ENCODE peak calls at places on chromosomes 7 and 10, in five cellular contexts. L is A549, D is GM12878, E is SK-N-SH, C is K562. F is an unnamed sample.

GRCh38 chr10:59383436-59383835 is 21.1 kb upstream of the FAM13C start:
- DNase-seq in L (no peak), D (no peak), E (no peak), C (no peak), F (no peak)

GRCh38 chr10:9219860-9220259 is 1165.4 kb downstream of the GATA3 start:
- DNase-seq in L (no peak), D (no peak), E (no peak), C (no peak), F (no peak)

GRCh38 chr10:80046629-80047441 is 31.6 kb upstream of the TMEM254 start:
- DNase-seq in L (peak), D (no peak), E (peak), C (peak), F (peak)

GRCh38 chr7:16062269-16062668 is 359.1 kb downstream of the CRPPA start:
- DNase-seq in L (no peak), D (no peak), E (no peak), C (no peak), F (no peak)

GRCh38 chr7:107332488-107333269 is 137.2 kb upstream of the GPR22 start:
- DNase-seq in L (no peak), D (peak), E (no peak), C (no peak), F (no peak)

GRCh38 chr7:25862993-25863726 is 288.8 kb upstream of the NFE2L3 start:
- DNase-seq in L (no peak), D (no peak), E (no peak), C (no peak), F (no peak)

GRCh38 chr7:4100148-4100547 is 581.9 kb upstream of the FOXK1 start:
- DNase-seq in L (no peak), D (no peak), E (no peak), C (no peak), F (no peak)

GRCh38 chr10:27746364-27747095 is 911 bp upstream of the MKX start:
- DNase-seq in L (peak), D (no peak), E (no peak), C (no peak), F (no peak)

GRCh38 chr10:43225787-43226153 is 41.1 kb downstream of the RASGEF1A start:
- DNase-seq in L (no peak), D (no peak), E (no peak), C (no peak), F (peak)

GRCh38 chr7:95330194-95331003 is 6.1 kb upstream of the PON1 start:
- DNase-seq in L (no peak), D (peak), E (no peak), C (no peak), F (no peak)

GRCh38 chr10:34886906-34887615 is 72.0 kb upstream of the PARD3 start:
- DNase-seq in L (no peak), D (no peak), E (no peak), C (no peak), F (no peak)

GRCh38 chr10:117463545-117463920 is 79.0 kb upstream of the EMX2 start:
- DNase-seq in L (no peak), D (no peak), E (no peak), C (no peak), F (no peak)

GRCh38 chr10:117460846-117461765 is 81.4 kb upstream of the EMX2 start:
- DNase-seq in L (no peak), D (no peak), E (no peak), C (no peak), F (no peak)

GRCh38 chr10:117462424-117462792 is 80.1 kb upstream of the EMX2 start:
- DNase-seq in L (no peak), D (no peak), E (no peak), C (peak), F (peak)

GRCh38 chr10:117462816-117463544 is 79.6 kb upstream of the EMX2 start:
- DNase-seq in L (no peak), D (no peak), E (no peak), C (no peak), F (no peak)

DNA sequence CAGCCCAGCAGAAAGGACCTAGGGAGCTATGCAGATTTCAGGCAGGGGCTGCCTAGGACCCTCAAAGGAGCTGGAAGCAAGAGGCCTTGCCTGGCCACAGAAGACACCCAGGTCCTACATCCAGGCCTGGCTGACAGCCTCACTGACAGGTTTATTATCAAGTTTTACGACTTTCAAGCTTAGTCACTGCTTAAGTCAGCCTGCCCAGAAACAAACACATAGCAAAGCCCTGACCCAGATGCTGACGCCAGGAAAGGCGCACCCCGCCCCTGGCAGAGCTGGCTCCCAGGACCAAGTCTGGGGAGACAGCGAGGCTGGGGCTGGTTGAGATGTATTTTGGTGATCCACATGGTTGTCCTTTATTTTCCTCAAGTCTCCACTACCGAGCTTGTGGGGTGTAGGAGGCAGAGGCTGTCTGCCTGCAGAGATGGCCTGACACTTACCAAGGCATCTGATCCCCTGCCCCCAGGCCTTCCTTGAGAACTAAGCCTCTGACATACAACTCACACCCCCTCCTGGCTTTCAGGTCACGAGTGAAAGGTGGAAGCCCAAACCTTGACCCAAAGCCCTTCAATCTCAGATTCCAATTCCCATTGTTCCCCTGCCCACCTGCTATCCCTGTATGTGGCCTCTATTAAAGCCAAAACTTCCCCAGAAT is 80.7 kb upstream of the EMX2 start:
- DNase-seq in L (peak), D (no peak), E (no peak), C (no peak), F (no peak)
- TF ChIP-seq CHD2 in L (no peak), D (no peak), E (no peak), C (no peak), F (no peak)

GRCh38 chr7:18128846-18129245 is 101.2 kb upstream of the PRPS1L1 start:
- DNase-seq in L (no peak), D (no peak), E (no peak), C (no peak), F (no peak)

GRCh38 chr7:18126274-18126673 is 98.6 kb upstream of the PRPS1L1 start:
- DNase-seq in L (no peak), D (no peak), E (no peak), C (no peak), F (no peak)

GRCh38 chr7:18119985-18120384 is 92.3 kb upstream of the PRPS1L1 start:
- DNase-seq in L (peak), D (no peak), E (no peak), C (no peak), F (no peak)

GRCh38 chr7:18125536-18125935 is 97.9 kb upstream of the PRPS1L1 start:
- DNase-seq in L (no peak), D (no peak), E (no peak), C (no peak), F (no peak)

GRCh38 chr7:18123508-18124239 is 96.0 kb upstream of the PRPS1L1 start:
- DNase-seq in L (no peak), D (no peak), E (no peak), C (no peak), F (no peak)
- TF ChIP-seq CHD2 in L (no peak), D (no peak), E (no peak), C (no peak), F (no peak)

GRCh38 chr10:95262763-95263518 is 27.9 kb downstream of the PDLIM1 start:
- DNase-seq in L (no peak), D (no peak), E (no peak), C (no peak), F (peak)

GRCh38 chr10:95260909-95261552 is 29.8 kb downstream of the PDLIM1 start:
- DNase-seq in L (no peak), D (no peak), E (no peak), C (no peak), F (peak)

GRCh38 chr10:95261926-95262325 is 28.9 kb downstream of the PDLIM1 start:
- DNase-seq in L (no peak), D (no peak), E (no peak), C (no peak), F (no peak)

GRCh38 chr10:95257849-95258248 is 33.0 kb downstream of the PDLIM1 start:
- DNase-seq in L (no peak), D (no peak), E (no peak), C (no peak), F (peak)

DNA sequence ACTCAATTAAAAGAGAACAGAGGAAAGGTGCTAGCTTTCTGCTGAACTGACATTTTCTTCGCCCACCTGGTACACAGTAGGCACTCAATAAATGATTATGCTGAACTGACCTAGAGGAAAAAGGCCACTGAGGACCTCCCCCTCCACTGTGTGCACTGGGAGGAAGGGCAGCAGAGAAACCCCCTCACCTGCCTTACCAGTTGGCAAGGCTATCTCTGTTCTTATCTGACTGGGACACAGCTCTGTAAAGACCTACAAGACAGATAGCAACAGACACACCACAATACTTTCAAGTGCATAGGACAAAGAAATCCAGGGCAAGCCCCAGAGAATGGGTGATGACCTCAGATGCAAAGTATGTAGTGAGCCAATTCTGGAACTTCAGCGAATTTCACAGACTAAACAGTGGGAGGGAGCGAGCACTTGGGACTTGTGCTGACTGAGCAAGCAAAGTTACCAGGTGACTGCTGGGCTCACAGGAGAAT is 30.4 kb downstream of the PDLIM1 start:
- DNase-seq in L (peak), D (no peak), E (no peak), C (no peak), F (peak)
- TF ChIP-seq CHD2 in L (no peak), D (no peak), E (no peak), C (no peak), F (no peak)

DNA sequence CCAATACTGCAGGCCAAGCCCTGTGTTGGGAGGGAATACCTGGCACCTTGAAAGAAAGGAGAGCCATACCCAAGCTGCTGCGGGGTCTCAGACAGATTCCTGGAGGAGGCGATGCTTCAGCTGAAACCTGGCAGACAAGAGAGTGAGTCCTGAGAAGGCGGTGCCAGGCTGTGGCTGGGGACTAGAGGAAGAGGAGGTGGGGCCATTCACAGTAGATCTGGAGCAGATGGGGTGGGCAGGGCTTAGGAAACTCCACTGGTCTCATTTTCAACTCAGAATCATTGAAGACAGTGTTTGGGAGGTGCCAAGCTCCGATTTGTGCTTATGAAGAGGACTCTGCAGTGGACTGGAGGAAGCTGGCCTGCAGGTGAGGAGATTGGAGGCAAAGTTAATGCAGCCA is 236.3 kb upstream of the MKI67 start:
- DNase-seq in L (no peak), D (no peak), E (no peak), C (no peak), F (no peak)
- TF ChIP-seq CHD2 in L (no peak), D (no peak), E (no peak), C (no peak), F (no peak)

GRCh38 chr7:24757799-24758275 is 573 bp upstream of the GSDME start:
- DNase-seq in L (peak), D (no peak), E (peak), C (no peak), F (no peak)

GRCh38 chr7:24755541-24756416 is 1.5 kb downstream of the GSDME start:
- DNase-seq in L (no peak), D (peak), E (no peak), C (no peak), F (no peak)

GRCh38 chr7:24756989-24757798 is at the start of gene GSDME:
- DNase-seq in L (peak), D (no peak), E (peak), C (peak), F (peak)

GRCh38 chr7:24755096-24755495 is 2.2 kb downstream of the GSDME start:
- DNase-seq in L (no peak), D (no peak), E (no peak), C (no peak), F (no peak)

GRCh38 chr7:24756545-24756988 is 697 bp downstream of the GSDME start:
- DNase-seq in L (no peak), D (no peak), E (no peak), C (no peak), F (no peak)
- TF ChIP-seq CHD2 in L (no peak), D (no peak), E (no peak), C (no peak), F (no peak)

F was measured in H1.